ENCODE peak calls at places on chromosomes 6 and 20, in five cellular contexts. N, K, R, M and D are unnamed samples.

GRCh38 chr6:90530882-90531281 is 56.0 kb downstream of the MAP3K7 start:
- DNase-seq in N (no peak), K (no peak), R (no peak), M (no peak), D (no peak)

GRCh38 chr6:130693944-130694343 is 133.3 kb upstream of the SMLR1 start:
- DNase-seq in N (no peak), K (no peak), R (no peak), M (no peak), D (no peak)

GRCh38 chr6:156662025-156662445 is 115.1 kb upstream of the ARID1B start:
- DNase-seq in N (peak), K (no peak), R (no peak), M (no peak), D (peak)

GRCh38 chr6:41446907-41447545 is 99.2 kb upstream of the FOXP4 start:
- DNase-seq in N (no peak), K (no peak), R (no peak), M (no peak), D (no peak)

GRCh38 chr20:24033151-24033550 is 44.6 kb upstream of the GGTLC1 start:
- DNase-seq in N (no peak), K (no peak), R (no peak), M (no peak), D (no peak)

GRCh38 chr20:3751664-3752385 is 15.7 kb downstream of the ADISSP start:
- DNase-seq in N (peak), K (no peak), R (peak), M (peak), D (peak)

GRCh38 chr6:37600287-37600916 is 97.3 kb downstream of the MDGA1 start:
- DNase-seq in N (peak), K (no peak), R (no peak), M (no peak), D (peak)

GRCh38 chr6:170107606-170108222 is 183.2 kb downstream of the DLL1 start:
- DNase-seq in N (no peak), K (no peak), R (no peak), M (no peak), D (no peak)

GRCh38 chr20:59159822-59160740 is 3.5 kb upstream of the ZNF831 start:
- DNase-seq in N (no peak), K (no peak), R (no peak), M (no peak), D (peak)

GRCh38 chr6:21185849-21186478 is 407.6 kb upstream of the SOX4 start:
- DNase-seq in N (peak), K (no peak), R (peak), M (no peak), D (no peak)

GRCh38 chr6:109304284-109305015 is 77.8 kb downstream of the CD164 start:
- DNase-seq in N (no peak), K (no peak), R (peak), M (peak), D (no peak)

GRCh38 chr6:26489926-26490575 is 10.1 kb upstream of the BTN1A1 start:
- DNase-seq in N (no peak), K (no peak), R (no peak), M (no peak), D (no peak)

GRCh38 chr20:56368351-56369134 is 9.8 kb downstream of the FAM210B start:
- DNase-seq in N (no peak), K (no peak), R (no peak), M (no peak), D (no peak)